ENCODE peak calls at places on chromosomes 12 and 14, in six cellular contexts. V is hepatocyte, B is GM12865, W is keratinocyte, R is NB4, Y is psoas muscle. Q is an unnamed sample.

GRCh38 chr14:51865953-51866747 is 5.7 kb downstream of the GNG2 start:
- DNase-seq in V (no peak), B (peak), W (no peak), R (no peak), Y (no peak), Q (no peak)

GRCh38 chr14:62307844-62308243 is 545.6 kb downstream of the SNAPC1 start:
- DNase-seq in V (no peak), B (no peak), W (no peak), R (no peak), Y (no peak), Q (no peak)

GRCh38 chr12:20722142-20722541 is 27.0 kb downstream of the SLCO1C1 start:
- DNase-seq in V (no peak), B (no peak), W (no peak), R (no peak), Y (no peak), Q (no peak)

GRCh38 chr14:93788557-93789365 is 476 bp upstream of the PRIMA1 start:
- DNase-seq in V (peak), B (no peak), W (no peak), R (no peak), Y (no peak), Q (no peak)

GRCh38 chr12:14665354-14666348 is 30.7 kb downstream of the GUCY2C start:
- DNase-seq in V (no peak), B (peak), W (no peak), R (peak), Y (no peak), Q (no peak)

GRCh38 chr14:75879031-75879430 is 102.8 kb downstream of the TGFB3 start:
- DNase-seq in V (no peak), B (peak), W (peak), R (no peak), Y (no peak), Q (no peak)

GRCh38 chr12:47736877-47737676 is 11.8 kb upstream of the ENDOU start:
- DNase-seq in V (peak), B (no peak), W (no peak), R (no peak), Y (peak), Q (no peak)

GRCh38 chr12:52370906-52371608 is 3.8 kb upstream of the KRT85 start:
- DNase-seq in V (peak), B (no peak), W (no peak), R (no peak), Y (peak), Q (no peak)

GRCh38 chr14:60241091-60241490 is 7.9 kb upstream of the PPM1A start:
- DNase-seq in V (no peak), B (no peak), W (no peak), R (no peak), Y (no peak), Q (no peak)

GRCh38 chr12:116384629-116385485 is 107.4 kb upstream of the MED13L start:
- DNase-seq in V (no peak), B (peak), W (no peak), R (peak), Y (no peak), Q (no peak)

GRCh38 chr12:102478416-102479098 is 1.8 kb downstream of the IGF1 start:
- DNase-seq in V (peak), B (peak), W (no peak), R (no peak), Y (no peak), Q (peak)

GRCh38 chr14:99273724-99274345 is 1.8 kb upstream of the BCL11B start:
- DNase-seq in V (peak), B (no peak), W (no peak), R (peak), Y (no peak), Q (no peak)

GRCh38 chr12:93316623-93316971 is 61.1 kb upstream of the NUDT4 start:
- DNase-seq in V (no peak), B (no peak), W (no peak), R (no peak), Y (no peak), Q (no peak)

GRCh38 chr12:131709226-131709625 is 1.7 kb upstream of the SFSWAP start:
- DNase-seq in V (no peak), B (no peak), W (no peak), R (no peak), Y (no peak), Q (no peak)

GRCh38 chr12:119036878-119037493 is 55.6 kb downstream of the SRRM4 start:
- DNase-seq in V (peak), B (peak), W (no peak), R (peak), Y (no peak), Q (peak)

GRCh38 chr14:22646570-22647254 is 2.6 kb upstream of the OR6J1 start:
- DNase-seq in V (no peak), B (no peak), W (no peak), R (peak), Y (no peak), Q (no peak)

GRCh38 chr14:93716410-93717221 is 71.7 kb downstream of the PRIMA1 start:
- DNase-seq in V (no peak), B (no peak), W (no peak), R (no peak), Y (peak), Q (no peak)

GRCh38 chr14:56342419-56342901 is 224.2 kb downstream of the PELI2 start:
- DNase-seq in V (no peak), B (peak), W (no peak), R (no peak), Y (no peak), Q (no peak)

GRCh38 chr12:67148265-67148664 is 120.9 kb upstream of the CAND1 start:
- DNase-seq in V (no peak), B (no peak), W (no peak), R (no peak), Y (no peak), Q (no peak)

GRCh38 chr12:43858096-43858495 is 22.2 kb downstream of the TMEM117 start:
- DNase-seq in V (no peak), B (no peak), W (no peak), R (no peak), Y (no peak), Q (no peak)

GRCh38 chr12:27653661-27654060 is 42.6 kb upstream of the REP15 start:
- DNase-seq in V (no peak), B (no peak), W (no peak), R (no peak), Y (no peak), Q (no peak)

GRCh38 chr12:18886962-18887361 is 149.0 kb downstream of the CAPZA3 start:
- DNase-seq in V (no peak), B (peak), W (no peak), R (no peak), Y (no peak), Q (no peak)

GRCh38 chr12:113844495-113845175 is 121.5 kb downstream of the RBM19 start:
- DNase-seq in V (no peak), B (no peak), W (no peak), R (peak), Y (no peak), Q (no peak)

GRCh38 chr12:56029666-56030293 is 8.9 kb downstream of the IKZF4 start:
- DNase-seq in V (peak), B (peak), W (no peak), R (peak), Y (no peak), Q (peak)

GRCh38 chr14:79540394-79540793 is 670.9 kb downstream of the DIO2 start:
- DNase-seq in V (no peak), B (no peak), W (no peak), R (no peak), Y (no peak), Q (no peak)

GRCh38 chr12:96136720-96137378 is 57.3 kb upstream of the ELK3 start:
- DNase-seq in V (no peak), B (no peak), W (no peak), R (peak), Y (no peak), Q (no peak)

GRCh38 chr12:9710584-9711375 is 22.1 kb downstream of the CLECL1 start:
- DNase-seq in V (no peak), B (no peak), W (no peak), R (no peak), Y (no peak), Q (no peak)

GRCh38 chr12:9707864-9708808 is 24.8 kb downstream of the CLECL1 start:
- DNase-seq in V (peak), B (peak), W (no peak), R (peak), Y (peak), Q (peak)

GRCh38 chr12:9706081-9706685 is 26.7 kb downstream of the CLECL1 start:
- DNase-seq in V (no peak), B (no peak), W (no peak), R (no peak), Y (no peak), Q (no peak)

GRCh38 chr12:9708853-9709252 is 24.0 kb downstream of the CLECL1 start:
- DNase-seq in V (no peak), B (no peak), W (no peak), R (no peak), Y (no peak), Q (no peak)

GRCh38 chr12:9707356-9707755 is 25.5 kb downstream of the CLECL1 start:
- DNase-seq in V (no peak), B (no peak), W (no peak), R (peak), Y (no peak), Q (no peak)
- H3K4me3 ChIP-seq in V (no peak), B (no peak), W (no peak), R (no peak), Y (no peak), Q (no peak)

DNA sequence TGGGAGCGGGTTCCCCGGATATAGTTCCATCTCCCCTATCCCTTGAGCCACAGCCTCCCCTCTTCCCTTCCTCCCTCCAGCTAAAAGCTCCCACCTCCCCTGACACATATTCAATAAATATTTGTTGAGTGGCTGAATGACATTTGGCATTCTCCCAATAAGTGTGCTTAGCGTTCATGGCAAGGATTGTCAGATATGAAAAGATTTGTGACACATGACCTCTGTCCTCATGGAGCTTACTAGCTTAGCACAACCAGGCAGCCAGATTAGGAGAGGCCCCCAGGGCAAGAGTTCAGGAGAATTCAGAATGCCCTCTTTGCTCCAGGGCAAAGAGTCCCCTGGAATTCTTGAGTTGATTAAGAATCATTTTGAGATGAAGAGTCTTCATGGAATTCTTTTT is 22.5 kb upstream of the SLC6A12 start:
- DNase-seq in V (no peak), B (no peak), W (no peak), R (no peak), Y (no peak), Q (no peak)
- H3K4me3 ChIP-seq in V (no peak), B (no peak), W (no peak), R (no peak), Y (no peak), Q (no peak)

GRCh38 chr14:71650187-71650586 is 282.0 kb upstream of the RGS6 start:
- DNase-seq in V (no peak), B (no peak), W (no peak), R (no peak), Y (no peak), Q (no peak)
- H3K4me3 ChIP-seq in V (no peak), B (no peak), W (no peak), R (no peak), Y (no peak), Q (no peak)

GRCh38 chr12:8985213-8985612 is 4.1 kb upstream of the KLRG1 start:
- DNase-seq in V (no peak), B (no peak), W (no peak), R (no peak), Y (no peak), Q (no peak)
- H3K4me3 ChIP-seq in V (no peak), B (no peak), W (no peak), R (no peak), Y (no peak), Q (no peak)

GRCh38 chr12:108204618-108205017 is 75.5 kb downstream of the WSCD2 start:
- DNase-seq in V (no peak), B (no peak), W (no peak), R (no peak), Y (no peak), Q (no peak)
- H3K4me3 ChIP-seq in V (no peak), B (no peak), W (no peak), R (no peak), Y (no peak), Q (no peak)

Q was measured in SJSA1.